ENCODE peak calls at places on chromosomes 1 and 21, in six cellular contexts. V is NCI-H1694 treated with DMSO at 0.1 percent for 48 hours; Z is T-cell; R is germinal center; S is activated CD4-positive, alpha-beta T cell treated with anti-CD3 and anti-CD28 coated beads for 1 hour; P is activated T-cell treated with anti-CD3 and anti-CD28 coated beads, Interleukin-2, amount 50 U/mL, for 72 hours. I is an unnamed sample.

GRCh38 chr1:11478571-11479374 is at the start of gene DISP3:
- DNase-seq in V (peak), Z (peak), R (peak), S (peak), P (peak), I (peak)

GRCh38 chr1:115317101-115318012 is 20.7 kb downstream of the NGF start:
- DNase-seq in V (no peak), Z (no peak), R (no peak), S (no peak), P (no peak), I (no peak)

GRCh38 chr1:231369282-231369681 is 31.2 kb downstream of the SPRTN start:
- DNase-seq in V (no peak), Z (no peak), R (no peak), S (no peak), P (no peak), I (no peak)

GRCh38 chr1:231674575-231674974 is 48.0 kb downstream of the DISC1 start:
- DNase-seq in V (no peak), Z (no peak), R (no peak), S (no peak), P (no peak), I (no peak)

GRCh38 chr1:55702064-55702463 is 486.9 kb upstream of the USP24 start:
- DNase-seq in V (peak), Z (no peak), R (no peak), S (no peak), P (no peak), I (no peak)

GRCh38 chr1:56416385-56416972 is 162.9 kb downstream of the PLPP3 start:
- DNase-seq in V (no peak), Z (no peak), R (no peak), S (no peak), P (no peak), I (no peak)

GRCh38 chr1:22563671-22564612 is 653 bp downstream of the EPHA8 start:
- DNase-seq in V (no peak), Z (no peak), R (no peak), S (no peak), P (no peak), I (no peak)

GRCh38 chr1:212981571-212982328 is 31.4 kb downstream of the VASH2 start:
- DNase-seq in V (peak), Z (no peak), R (no peak), S (no peak), P (no peak), I (no peak)

GRCh38 chr1:220879090-220879508 is at the start of gene HLX:
- DNase-seq in V (peak), Z (no peak), R (peak), S (no peak), P (peak), I (no peak)

GRCh38 chr1:7508052-7508745 is 262.9 kb upstream of the VAMP3 start:
- DNase-seq in V (no peak), Z (no peak), R (no peak), S (no peak), P (no peak), I (no peak)

GRCh38 chr1:242629396-242629795 is 104.9 kb upstream of the PLD5 start:
- DNase-seq in V (peak), Z (no peak), R (no peak), S (no peak), P (no peak), I (no peak)

GRCh38 chr1:234970731-234971476 is 157.7 kb downstream of the TOMM20 start:
- DNase-seq in V (no peak), Z (no peak), R (no peak), S (no peak), P (no peak), I (no peak)

GRCh38 chr1:27526569-27527222 is 36.7 kb upstream of the WASF2 start:
- DNase-seq in V (no peak), Z (no peak), R (no peak), S (no peak), P (no peak), I (no peak)

GRCh38 chr1:202159534-202160371 is 649 bp downstream of the PTPN7 start:
- DNase-seq in V (no peak), Z (peak), R (peak), S (peak), P (peak), I (peak)

GRCh38 chr1:150487763-150488115 is 520 bp downstream of the TARS2 start:
- DNase-seq in V (no peak), Z (no peak), R (no peak), S (no peak), P (no peak), I (no peak)

GRCh38 chr1:56968878-56969495 is 3.2 kb upstream of the C8B start:
- DNase-seq in V (no peak), Z (no peak), R (no peak), S (no peak), P (no peak), I (no peak)

GRCh38 chr1:208134491-208134890 is 109.7 kb downstream of the PLXNA2 start:
- DNase-seq in V (no peak), Z (no peak), R (no peak), S (no peak), P (no peak), I (no peak)

GRCh38 chr1:174953657-174954435 is 45.9 kb upstream of the CACYBP start:
- DNase-seq in V (peak), Z (no peak), R (no peak), S (no peak), P (no peak), I (no peak)

GRCh38 chr1:87885263-87885662 is 556.6 kb downstream of the LMO4 start:
- DNase-seq in V (no peak), Z (no peak), R (no peak), S (no peak), P (no peak), I (no peak)

GRCh38 chr1:71081697-71082080 is 854 bp upstream of the ZRANB2 start:
- DNase-seq in V (no peak), Z (no peak), R (no peak), S (peak), P (no peak), I (peak)

GRCh38 chr1:183652547-183653467 is at the start of gene APOBEC4:
- DNase-seq in V (peak), Z (peak), R (no peak), S (no peak), P (no peak), I (no peak)

GRCh38 chr1:84969489-84970250 is 27.2 kb downstream of the MCOLN2 start:
- DNase-seq in V (no peak), Z (no peak), R (no peak), S (no peak), P (peak), I (no peak)

GRCh38 chr21:46063734-46064680 is 33.9 kb upstream of the COL6A2 start:
- DNase-seq in V (no peak), Z (no peak), R (no peak), S (peak), P (no peak), I (no peak)

GRCh38 chr1:12618661-12619395 is 818 bp upstream of the DHRS3 start:
- DNase-seq in V (no peak), Z (peak), R (no peak), S (peak), P (peak), I (peak)

GRCh38 chr1:232629250-232630046 is 485 bp downstream of the SIPA1L2 start:
- DNase-seq in V (peak), Z (peak), R (no peak), S (no peak), P (peak), I (peak)

GRCh38 chr1:41864471-41865040 is 54.2 kb downstream of the HIVEP3 start:
- DNase-seq in V (no peak), Z (no peak), R (no peak), S (no peak), P (no peak), I (no peak)

GRCh38 chr21:34545079-34545884 is 33.3 kb upstream of the KCNE1 start:
- DNase-seq in V (no peak), Z (no peak), R (peak), S (no peak), P (peak), I (no peak)

GRCh38 chr1:8873506-8874229 is 4.8 kb downstream of the ENO1 start:
- DNase-seq in V (no peak), Z (peak), R (no peak), S (peak), P (peak), I (peak)

GRCh38 chr1:107139833-107140702 is 771 bp upstream of the NTNG1 start:
- DNase-seq in V (no peak), Z (no peak), R (peak), S (no peak), P (peak), I (no peak)

GRCh38 chr1:202034683-202035462 is 24.5 kb downstream of the ELF3 start:
- DNase-seq in V (no peak), Z (no peak), R (no peak), S (no peak), P (no peak), I (no peak)

GRCh38 chr1:218971166-218971565 is 202.5 kb upstream of the LYPLAL1 start:
- DNase-seq in V (no peak), Z (no peak), R (no peak), S (no peak), P (no peak), I (no peak)

GRCh38 chr1:106608836-106609235 is 447.6 kb upstream of the PRMT6 start:
- DNase-seq in V (no peak), Z (no peak), R (no peak), S (no peak), P (no peak), I (no peak)

I was measured in naive thymus-derived CD8-positive, alpha-beta T cell.